ENCODE peak calls at places on chromosome 16, in ten cellular contexts. Q is B cell, W is sciatic nerve, U is T-helper 17 cell, H is AG08395, B is bronchial epithelial cell, L is non-pigmented ciliary epithelial cell, F is C1 segment of cervical spinal cord, T is MM.1S, R is HAP-1. V is an unnamed sample.
A peak's percentile ranks its signal among the peaks of the same experiment; 100 is the strongest.

GRCh38 chr16:55645986-55646385 is 9.8 kb upstream of the SLC6A2 start:
- DNase-seq in W (no peak), H (no peak), B (no peak), U (no peak), F (no peak), Q (no peak), L (no peak), R (no peak), T (no peak), V (no peak)

GRCh38 chr16:15493416-15494181 is 59.2 kb downstream of the BMERB1 start:
- DNase-seq in T (no peak), U (no peak), Q (no peak), R (no peak), L (no peak), B (no peak), H (peak; percentile 68), W (no peak), F (no peak), V (peak; percentile 83)

GRCh38 chr16:83586036-83586810 is 221.6 kb upstream of the HSBP1 start:
- DNase-seq in H (no peak), R (no peak), T (no peak), B (no peak), Q (no peak), L (no peak), U (no peak), F (no peak), W (no peak), V (no peak)

GRCh38 chr16:88352261-88353200 is 30.2 kb upstream of the ZNF469 start:
- DNase-seq in R (no peak), U (no peak), Q (no peak), H (no peak), T (no peak), W (no peak), F (no peak), L (no peak), B (no peak), V (no peak)

GRCh38 chr16:49855280-49855821 is 561 bp downstream of the ZNF423 start:
- DNase-seq in U (peak; percentile 26), R (peak; percentile 79), W (peak; percentile 92), B (peak; percentile 25), F (peak; percentile 59), H (peak; percentile 57), Q (no peak), L (no peak), T (peak; percentile 84), V (peak; percentile 58)

GRCh38 chr16:77850637-77851330 is 62.4 kb downstream of the VAT1L start:
- DNase-seq in H (peak; percentile 44), B (no peak), T (no peak), W (no peak), L (no peak), F (no peak), R (no peak), U (no peak), Q (no peak), V (peak; percentile 82)

GRCh38 chr16:1613728-1614225 is 1.6 kb downstream of the CRAMP1 start:
- DNase-seq in R (no peak), L (no peak), T (no peak), H (peak; percentile 9), Q (no peak), U (no peak), W (no peak), B (no peak), F (no peak), V (no peak)

GRCh38 chr16:29857133-29857760 is 5.8 kb downstream of the CDIPT start:
- DNase-seq in L (no peak), T (no peak), F (no peak), H (peak; percentile 77), R (no peak), W (no peak), B (no peak), Q (no peak), U (no peak), V (peak; percentile 89)

GRCh38 chr16:2713523-2713922 is 6.5 kb downstream of the PRSS27 start:
- DNase-seq in T (no peak), F (no peak), Q (no peak), B (no peak), W (no peak), L (no peak), U (no peak), R (no peak), H (no peak), V (no peak)

GRCh38 chr16:872436-873242 is 72.1 kb upstream of the GNG13 start:
- DNase-seq in Q (no peak), F (no peak), L (no peak), H (no peak), U (no peak), B (no peak), W (no peak), R (no peak), T (no peak), V (no peak)

GRCh38 chr16:89230210-89230609 is 12.7 kb downstream of the ZNF778 start:
- DNase-seq in W (no peak), H (no peak), F (no peak), B (no peak), T (no peak), Q (no peak), L (no peak), U (no peak), R (no peak), V (no peak)

GRCh38 chr16:22191966-22192260 is 14.2 kb upstream of the EEF2K start:
- DNase-seq in L (no peak), W (no peak), H (no peak), B (no peak), Q (no peak), R (no peak), U (peak; percentile 17), F (no peak), T (no peak), V (no peak)

GRCh38 chr16:23081675-23082119 is 67.6 kb downstream of the USP31 start:
- DNase-seq in F (no peak), W (no peak), Q (no peak), R (peak; percentile 27), T (no peak), B (peak; percentile 89), H (peak; percentile 59), U (no peak), L (peak; percentile 70), V (peak; percentile 53)